ENCODE peak calls at places on chromosomes 12 and 14, in five cellular contexts. K, I, M, T and C are unnamed samples.
A peak's percentile ranks its signal among the peaks of the same experiment; 100 is the strongest.

GRCh38 chr12:97561321-97562230 is 99.0 kb downstream of the RMST start:
- DNase-seq in K (no peak), I (no peak), M (no peak), T (no peak), C (no peak)

GRCh38 chr12:26748741-26749431 is 84.1 kb downstream of the ITPR2 start:
- DNase-seq in K (peak; percentile 64), I (no peak), T (peak; percentile 23), M (no peak), C (peak; percentile 65)

GRCh38 chr12:77325505-77325904 is 260.1 kb upstream of the E2F7 start:
- DNase-seq in I (no peak), M (peak; percentile 30), T (no peak), K (peak; percentile 35), C (no peak)

GRCh38 chr14:103123634-103124500 is 606 bp downstream of the TNFAIP2 start:
- DNase-seq in T (no peak), I (peak; percentile 56), M (no peak), K (peak; percentile 48), C (no peak)

GRCh38 chr14:105023791-105024480 is 3.1 kb upstream of the CDCA4 start:
- DNase-seq in M (no peak), K (peak; percentile 83), I (no peak), T (no peak), C (no peak)

GRCh38 chr12:78177298-78177697 is 346.6 kb downstream of the NAV3 start:
- DNase-seq in I (no peak), M (no peak), K (no peak), T (no peak), C (no peak)

GRCh38 chr12:87200289-87200979 is 828.8 kb downstream of the C12orf50 start:
- DNase-seq in K (no peak), T (no peak), I (no peak), M (no peak), C (no peak)

GRCh38 chr12:115619889-115620288 is 657.6 kb downstream of the MED13L start:
- DNase-seq in T (no peak), M (no peak), I (no peak), K (no peak), C (no peak)

GRCh38 chr14:52473557-52473956 is 78.7 kb downstream of the TXNDC16 start:
- DNase-seq in I (no peak), T (no peak), M (no peak), K (peak; percentile 63), C (peak; percentile 10)

GRCh38 chr12:75553398-75553797 is 42.0 kb upstream of the KRR1 start:
- DNase-seq in T (no peak), M (no peak), I (no peak), K (no peak), C (no peak)

GRCh38 chr12:31645944-31646343 is 13.5 kb upstream of the ETFBKMT start:
- DNase-seq in T (no peak), K (no peak), I (no peak), M (no peak), C (no peak)

GRCh38 chr14:63928744-63929174 is 76.0 kb downstream of the SYNE2 start:
- DNase-seq in I (no peak), T (no peak), K (no peak), M (no peak), C (no peak)

GRCh38 chr14:104980601-104981531 is 2.7 kb upstream of the AHNAK2 start:
- DNase-seq in T (no peak), M (no peak), K (no peak), I (no peak), C (no peak)

GRCh38 chr14:74952697-74953484 is 2.5 kb downstream of the PGF start:
- DNase-seq in M (no peak), K (peak; percentile 66), T (peak; percentile 54), I (no peak), C (no peak)

GRCh38 chr12:48815281-48816110 is 2.8 kb upstream of the CACNB3 start:
- DNase-seq in I (peak; percentile 84), K (peak; percentile 92), M (peak; percentile 69), T (no peak), C (no peak)

GRCh38 chr12:76318773-76319594 is 29.2 kb downstream of the BBS10 start:
- DNase-seq in T (no peak), M (no peak), K (no peak), I (no peak), C (no peak)

GRCh38 chr14:84312551-84312950 is 1217.4 kb upstream of the FLRT2 start:
- DNase-seq in I (no peak), T (no peak), K (no peak), M (no peak), C (no peak)

GRCh38 chr12:9909724-9910123 is 22.4 kb downstream of the CLEC2A start:
- DNase-seq in K (no peak), I (no peak), M (no peak), T (no peak), C (no peak)

GRCh38 chr14:76191297-76191696 is 39.6 kb downstream of the GPATCH2L start:
- DNase-seq in I (no peak), K (no peak), T (no peak), M (no peak), C (no peak)

GRCh38 chr12:14532152-14532551 is 35.5 kb downstream of the PLBD1 start:
- DNase-seq in I (no peak), M (no peak), T (no peak), K (no peak), C (no peak)

GRCh38 chr12:26691234-26691970 is 141.6 kb downstream of the ITPR2 start:
- DNase-seq in M (peak; percentile 37), T (peak; percentile 94), I (no peak), K (peak; percentile 94), C (no peak)

GRCh38 chr12:117047810-117048584 is 51.2 kb downstream of the TESC start:
- DNase-seq in I (no peak), M (no peak), K (peak; percentile 25), T (no peak), C (no peak)

GRCh38 chr12:43370299-43370698 is 181.7 kb downstream of the ADAMTS20 start:
- DNase-seq in I (no peak), M (no peak), K (peak; percentile 86), T (peak; percentile 54), C (no peak)

GRCh38 chr12:79252358-79253075 is 387.9 kb downstream of the SYT1 start:
- DNase-seq in K (no peak), I (no peak), M (no peak), T (no peak), C (no peak)

GRCh38 chr12:52246720-52247621 is 13.9 kb downstream of the KRT7 start:
- DNase-seq in T (no peak), K (no peak), I (peak; percentile 41), M (no peak), C (no peak)

GRCh38 chr12:89862511-89863331 is 154.1 kb upstream of the ATP2B1 start:
- DNase-seq in M (no peak), K (peak; percentile 41), T (no peak), I (no peak), C (peak; percentile 85)

GRCh38 chr12:46752396-46752795 is 73.4 kb downstream of the SLC38A4 start:
- DNase-seq in K (no peak), T (no peak), I (no peak), M (no peak), C (no peak)

GRCh38 chr12:1949771-1950470 is 31.5 kb upstream of the CACNA2D4 start:
- DNase-seq in T (no peak), M (no peak), K (no peak), I (no peak), C (no peak)

GRCh38 chr14:95463173-95463901 is 53.1 kb downstream of the SYNE3 start:
- DNase-seq in I (peak; percentile 62), K (no peak), T (no peak), M (no peak), C (no peak)

GRCh38 chr14:75514673-75515630 is 7.3 kb upstream of the BATF start:
- DNase-seq in T (no peak), M (no peak), K (peak; percentile 61), I (no peak), C (no peak)

GRCh38 chr12:16189849-16190248 is 87.6 kb downstream of the SLC15A5 start:
- DNase-seq in M (no peak), T (no peak), I (no peak), K (peak; percentile 2), C (no peak)

GRCh38 chr12:113109872-113110623 is 25.5 kb downstream of the RASAL1 start:
- DNase-seq in T (no peak), M (no peak), I (no peak), K (no peak), C (no peak)

DNA sequence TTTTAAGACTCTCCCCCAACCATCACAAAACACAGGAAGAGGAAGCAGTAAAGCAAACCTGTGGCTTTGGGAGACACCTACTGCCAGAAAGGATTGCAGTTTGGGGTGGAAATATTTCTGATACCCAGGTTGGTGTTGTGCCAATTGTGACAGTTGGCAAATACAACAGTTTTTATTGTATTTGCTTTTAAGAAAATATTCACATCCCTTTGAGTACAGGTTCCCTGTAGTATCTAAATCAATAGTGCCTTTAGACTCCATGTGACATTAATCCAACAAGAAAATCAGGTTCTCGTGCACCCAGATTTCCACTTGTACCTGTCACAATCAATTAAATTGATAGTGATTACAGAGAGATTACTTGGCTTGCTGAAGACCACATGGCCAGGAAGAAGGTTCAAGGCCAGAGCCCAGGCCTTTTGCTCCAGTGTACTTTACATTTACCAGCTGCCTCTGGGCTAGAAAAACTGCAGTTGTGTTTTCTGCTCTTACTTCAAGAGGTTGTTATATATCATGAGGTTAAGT is 361.2 kb downstream of the ATP23 start:
- DNase-seq in T (no peak), M (no peak), I (no peak), K (no peak), C (no peak)
- TF ChIP-seq CTCF in T (no peak), M (no peak), I (no peak), K (no peak), C (no peak)

DNA sequence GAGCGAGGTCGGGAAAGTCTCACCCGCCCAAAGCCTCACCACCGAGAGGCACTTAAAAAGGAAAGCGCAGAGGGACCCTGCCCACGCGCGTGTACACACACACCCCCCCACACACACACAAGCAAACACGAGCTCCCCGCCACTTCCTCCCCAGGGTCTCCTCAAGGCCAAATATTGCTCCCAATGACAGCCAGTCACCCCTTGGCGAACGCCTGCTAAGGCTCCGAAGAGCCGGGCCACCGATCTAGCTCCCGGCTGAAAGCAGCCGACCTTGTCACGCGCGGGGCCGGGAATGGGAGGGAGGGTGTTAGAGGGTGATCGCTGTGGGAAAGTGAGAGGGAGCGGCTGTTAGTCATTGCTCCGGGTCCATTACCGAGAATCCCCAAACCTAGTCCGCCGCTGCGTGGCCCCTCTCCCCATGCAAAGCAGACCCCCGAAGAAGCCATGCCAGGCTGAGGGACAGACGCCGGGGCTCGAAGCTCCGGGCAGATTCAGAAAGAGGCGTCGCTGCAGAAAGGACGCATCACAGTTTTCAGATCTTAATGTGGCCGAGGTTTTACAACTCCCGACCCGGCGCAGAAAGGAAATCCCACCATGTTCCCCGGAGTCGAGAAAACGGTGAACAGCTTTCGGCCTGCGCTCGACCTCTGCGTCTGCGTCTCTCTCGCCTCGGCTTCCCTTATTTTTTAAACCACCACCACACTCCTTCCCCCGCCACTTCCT is 2.6 kb downstream of the BMP4 start:
- DNase-seq in M (no peak), K (peak; percentile 84), T (no peak), I (no peak), C (no peak)
- H3K4me3 ChIP-seq in M (peak overlapping the region; percentile 56), K (peak overlapping the region; percentile 84), T (peak overlapping the region; percentile 50), I (peak overlapping the region; percentile 64), C (peak overlapping the region; percentile 48)

DNA sequence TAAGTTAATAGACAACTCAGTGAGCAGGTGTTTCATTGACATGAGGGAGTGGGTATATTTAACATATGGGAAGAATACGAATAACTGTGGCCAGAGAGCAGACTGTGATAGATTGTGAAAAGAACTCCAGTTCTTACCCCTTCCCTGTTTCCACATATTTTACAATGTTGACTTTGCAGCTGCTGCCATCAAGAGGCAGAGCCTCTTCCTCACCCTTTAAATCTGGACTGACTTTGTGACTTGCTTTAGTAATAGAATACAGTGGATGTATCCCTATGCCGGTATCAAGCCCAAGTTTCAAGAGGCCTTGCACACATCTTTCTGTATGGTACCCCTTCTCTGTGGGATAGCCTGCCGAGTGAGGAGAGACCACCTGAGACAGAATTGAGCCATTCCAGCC is 356.7 kb downstream of the ETNK1 start:
- DNase-seq in M (no peak), T (no peak), I (no peak), K (peak; percentile 72), C (no peak)
- TF ChIP-seq CTCF in M (no peak), T (peak; percentile 34), I (no peak), K (no peak), C (no peak)

GRCh38 chr12:120581998-120582397 is 796 bp upstream of the POP5 start:
- DNase-seq in K (no peak), I (no peak), T (no peak), M (no peak), C (no peak)
- H3K4me3 ChIP-seq in K (peak overlapping the region; percentile 98), I (peak overlapping the region; percentile 69), T (peak overlapping the region; percentile 71), M (peak overlapping the region; percentile 88), C (peak overlapping the region; percentile 89)